ENCODE peak calls at places on chromosomes 12 and 14, in eight cellular contexts. W is head of caudate nucleus; F is stimulated activated CD8-positive, alpha-beta memory T cell treated with anti-CD3 and anti-CD28 coated beads, Interleukin-2, amount 100 ng/mL, for 1 hour; R is NCI-H460; S is B cell; P is stimulated activated CD4-positive, alpha-beta T cell treated with anti-CD3 and anti-CD28 coated beads, Interleukin-12 subunit alpha, Interleukin-12 subunit beta, amount 100 ng/mL, for 4 hours; Y is DMS79 treated with DMSO at 0.1 percent for 48 hours; C is AG08396. V is an unnamed sample.
A peak's percentile ranks its signal among the peaks of the same experiment; 100 is the strongest.

GRCh38 chr12:45219621-45220020 is 3.7 kb downstream of the ANO6 start:
- DNase-seq in W (no peak), Y (no peak), C (no peak), S (no peak), R (no peak), F (no peak), P (no peak), V (no peak)

GRCh38 chr12:25197608-25198007 is 2.6 kb downstream of the ETFRF1 start:
- DNase-seq in C (no peak), F (no peak), Y (no peak), W (no peak), S (no peak), R (no peak), P (no peak), V (no peak)

GRCh38 chr12:30863839-30864238 is 62.7 kb upstream of the TSPAN11 start:
- DNase-seq in W (no peak), C (no peak), P (no peak), Y (no peak), S (no peak), R (no peak), F (no peak), V (no peak)

GRCh38 chr14:103190731-103191130 is 67.5 kb downstream of the TNFAIP2 start:
- DNase-seq in W (no peak), R (no peak), F (no peak), S (no peak), Y (no peak), P (no peak), C (no peak), V (no peak)

GRCh38 chr14:77131871-77132486 is 9.6 kb downstream of the ZDHHC22 start:
- DNase-seq in C (no peak), R (no peak), P (no peak), F (no peak), S (no peak), W (no peak), Y (no peak), V (no peak)

GRCh38 chr14:24052656-24053547 is 1.1 kb downstream of the CARMIL3 start:
- DNase-seq in F (no peak), S (no peak), P (peak; percentile 51), R (no peak), Y (no peak), W (no peak), C (no peak), V (no peak)

GRCh38 chr12:110354172-110354780 is 49.2 kb downstream of the ANAPC7 start:
- DNase-seq in Y (no peak), F (no peak), P (no peak), S (no peak), W (no peak), R (no peak), C (no peak), V (no peak)

GRCh38 chr12:8554451-8555195 is 13.9 kb upstream of the CLEC4E start:
- DNase-seq in R (no peak), P (no peak), F (no peak), W (no peak), Y (no peak), S (no peak), C (no peak), V (peak; percentile 27)

GRCh38 chr14:70901218-70901772 is 6.0 kb upstream of the PCNX1 start:
- DNase-seq in C (no peak), S (no peak), P (no peak), R (no peak), F (no peak), W (no peak), Y (no peak), V (peak; percentile 61)

GRCh38 chr12:49066120-49066519 is 3.7 kb downstream of the RHEBL1 start:
- DNase-seq in F (no peak), C (no peak), P (no peak), W (no peak), Y (no peak), R (no peak), S (no peak), V (no peak)

GRCh38 chr12:57965766-57966165 is 24.4 kb downstream of the ATP23 start:
- DNase-seq in F (no peak), C (no peak), P (no peak), S (no peak), Y (peak; percentile 24), R (no peak), W (no peak), V (no peak)

GRCh38 chr12:75944097-75944904 is 87.3 kb downstream of the PHLDA1 start:
- DNase-seq in W (no peak), R (peak; percentile 63), P (no peak), Y (no peak), S (no peak), F (no peak), C (peak; percentile 56), V (peak; percentile 95)

GRCh38 chr14:74866708-74867389 is 9.1 kb downstream of the PROX2 start:
- DNase-seq in W (no peak), R (no peak), F (no peak), P (no peak), S (no peak), Y (no peak), C (no peak), V (no peak)

GRCh38 chr12:69240625-69240984 is 1.2 kb downstream of the CPSF6 start:
- DNase-seq in C (no peak), P (peak; percentile 17), R (no peak), F (no peak), W (no peak), Y (peak; percentile 8), S (no peak), V (peak; percentile 14)

GRCh38 chr12:88029093-88029665 is at the start of gene C12orf50:
- DNase-seq in C (no peak), P (no peak), F (no peak), R (no peak), Y (no peak), W (no peak), S (no peak), V (no peak)

GRCh38 chr12:91109148-91109564 is 2.1 kb downstream of the LUM start:
- DNase-seq in R (peak; percentile 48), S (no peak), W (peak; percentile 57), C (peak; percentile 6), P (peak; percentile 33), Y (no peak), F (no peak), V (peak; percentile 83)

GRCh38 chr12:47102845-47103666 is 23.3 kb upstream of the AMIGO2 start:
- DNase-seq in S (no peak), Y (no peak), W (no peak), C (peak; percentile 56), R (no peak), F (no peak), P (no peak), V (peak; percentile 88)

GRCh38 chr14:67762051-67762450 is 54.3 kb downstream of the ZFYVE26 start:
- DNase-seq in P (no peak), C (no peak), S (no peak), W (no peak), Y (no peak), F (no peak), R (no peak), V (no peak)

GRCh38 chr12:59646636-59647035 is 50.8 kb downstream of the SLC16A7 start:
- DNase-seq in C (no peak), W (no peak), P (no peak), F (no peak), R (no peak), S (no peak), Y (no peak), V (no peak)

GRCh38 chr12:8695116-8695515 is 2.7 kb upstream of the RIMKLB start:
- DNase-seq in F (no peak), W (no peak), Y (no peak), S (no peak), R (no peak), C (no peak), P (no peak), V (no peak)

GRCh38 chr14:83827383-83827782 is 1702.6 kb upstream of the FLRT2 start:
- DNase-seq in C (no peak), F (no peak), Y (no peak), P (no peak), W (no peak), S (no peak), R (no peak), V (no peak)

GRCh38 chr12:130097798-130098255 is 64.4 kb upstream of the FZD10 start:
- DNase-seq in P (no peak), S (no peak), C (no peak), R (no peak), W (no peak), Y (no peak), F (no peak), V (no peak)